ENCODE peak calls at places on chromosome 9, in ten cellular contexts. J is left ventricle myocardium inferior; F is A549; B is ovary; Q is CD8-positive, alpha-beta T cell; X is CD8-positive, alpha-beta memory T cell; M is heart right ventricle; Y is psoas muscle; L is PC-3; Z is astrocyte. K is an unnamed sample.

GRCh38 chr9:113388833-113389232 is 12.0 kb upstream of the HDHD3 start:
- DNase-seq in J (no peak), F (no peak), B (no peak), Q (no peak), X (no peak), M (no peak), Y (no peak), L (no peak), Z (no peak), K (peak)

GRCh38 chr9:22067196-22067595 is 58.1 kb upstream of the CDKN2B start:
- DNase-seq in J (no peak), F (no peak), B (no peak), Q (no peak), X (no peak), M (no peak), Y (no peak), L (no peak), Z (peak), K (no peak)

GRCh38 chr9:71901695-71902094 is 9.3 kb downstream of the ABHD17B start:
- DNase-seq in J (no peak), F (no peak), B (no peak), Q (no peak), X (no peak), M (no peak), Y (no peak), L (no peak), Z (no peak), K (no peak)

GRCh38 chr9:70947086-70947485 is 174.3 kb downstream of the TRPM3 start:
- DNase-seq in J (no peak), F (no peak), B (no peak), Q (no peak), X (no peak), M (no peak), Y (no peak), L (no peak), Z (peak), K (no peak)

GRCh38 chr9:136625101-136626065 is 37.3 kb upstream of the EGFL7 start:
- DNase-seq in J (peak), F (peak), B (peak), Q (no peak), X (no peak), M (peak), Y (peak), L (peak), Z (peak), K (peak)

GRCh38 chr9:97726716-97727115 is 29.6 kb upstream of the XPA start:
- DNase-seq in J (no peak), F (no peak), B (no peak), Q (no peak), X (no peak), M (no peak), Y (no peak), L (no peak), Z (no peak), K (no peak)

GRCh38 chr9:124284940-124285441 is 27.2 kb downstream of the NEK6 start:
- DNase-seq in J (peak), F (no peak), B (peak), Q (no peak), X (no peak), M (no peak), Y (no peak), L (no peak), Z (peak), K (no peak)

GRCh38 chr9:14400658-14400995 is 86.7 kb upstream of the NFIB start:
- DNase-seq in J (peak), F (peak), B (no peak), Q (no peak), X (no peak), M (peak), Y (peak), L (peak), Z (peak), K (peak)

GRCh38 chr9:108316633-108317032 is 539.2 kb downstream of the ACTL7B start:
- DNase-seq in J (no peak), F (no peak), B (no peak), Q (no peak), X (no peak), M (no peak), Y (no peak), L (no peak), Z (no peak), K (no peak)

GRCh38 chr9:126398403-126399058 is 71.9 kb downstream of the MVB12B start:
- DNase-seq in J (peak), F (peak), B (peak), Q (peak), X (peak), M (peak), Y (peak), L (peak), Z (no peak), K (peak)

GRCh38 chr9:22742401-22742800 is 295.8 kb downstream of the DMRTA1 start:
- DNase-seq in J (no peak), F (no peak), B (no peak), Q (no peak), X (no peak), M (no peak), Y (no peak), L (peak), Z (no peak), K (no peak)

GRCh38 chr9:88477300-88477751 is 57.7 kb upstream of the NXNL2 start:
- DNase-seq in J (no peak), F (no peak), B (no peak), Q (no peak), X (no peak), M (no peak), Y (no peak), L (peak), Z (peak), K (no peak)

GRCh38 chr9:107215381-107215780 is 67.7 kb upstream of the RAD23B start:
- DNase-seq in J (no peak), F (no peak), B (no peak), Q (no peak), X (no peak), M (no peak), Y (no peak), L (peak), Z (peak), K (no peak)

GRCh38 chr9:123426406-123426805 is 70.4 kb downstream of the CRB2 start:
- DNase-seq in J (no peak), F (peak), B (no peak), Q (no peak), X (no peak), M (no peak), Y (no peak), L (no peak), Z (no peak), K (no peak)

GRCh38 chr9:76528642-76529190 is 69.7 kb downstream of the GCNT1 start:
- DNase-seq in J (no peak), F (no peak), B (no peak), Q (no peak), X (no peak), M (no peak), Y (peak), L (no peak), Z (no peak), K (no peak)

GRCh38 chr9:5326893-5327548 is 12.7 kb downstream of the RLN1 start:
- DNase-seq in J (no peak), F (no peak), B (no peak), Q (peak), X (peak), M (no peak), Y (no peak), L (no peak), Z (no peak), K (peak)

GRCh38 chr9:117929873-117930272 is 225.7 kb downstream of the TLR4 start:
- DNase-seq in J (no peak), F (no peak), B (no peak), Q (no peak), X (no peak), M (no peak), Y (no peak), L (peak), Z (no peak), K (no peak)

GRCh38 chr9:752201-752600 is 89.3 kb upstream of the DMRT1 start:
- DNase-seq in J (no peak), F (no peak), B (no peak), Q (no peak), X (no peak), M (no peak), Y (no peak), L (peak), Z (peak), K (no peak)

GRCh38 chr9:82600536-82601271 is 462.2 kb downstream of the RASEF start:
- DNase-seq in J (no peak), F (no peak), B (no peak), Q (no peak), X (no peak), M (no peak), Y (no peak), L (no peak), Z (no peak), K (no peak)

GRCh38 chr9:116456490-116457088 is 230.5 kb upstream of the TRIM32 start:
- DNase-seq in J (no peak), F (no peak), B (no peak), Q (no peak), X (no peak), M (no peak), Y (no peak), L (no peak), Z (no peak), K (no peak)

GRCh38 chr9:73529666-73530065 is 378.0 kb downstream of the ANXA1 start:
- DNase-seq in J (no peak), F (no peak), B (no peak), Q (no peak), X (no peak), M (no peak), Y (no peak), L (no peak), Z (peak), K (no peak)

GRCh38 chr9:77511525-77511924 is 136.6 kb downstream of the GNA14 start:
- DNase-seq in J (no peak), F (no peak), B (no peak), Q (no peak), X (no peak), M (no peak), Y (no peak), L (no peak), Z (no peak), K (no peak)

GRCh38 chr9:22117511-22118388 is 108.6 kb upstream of the CDKN2B start:
- DNase-seq in J (no peak), F (no peak), B (peak), Q (no peak), X (no peak), M (no peak), Y (no peak), L (peak), Z (peak), K (no peak)

GRCh38 chr9:36991516-36992134 is 42.4 kb downstream of the PAX5 start:
- DNase-seq in J (no peak), F (peak), B (no peak), Q (no peak), X (no peak), M (no peak), Y (no peak), L (peak), Z (no peak), K (peak)
- H3K27ac ChIP-seq in J (no peak), F (no peak), B (no peak), Q (no peak), X (no peak), M (no peak), Y (no peak), L (no peak), Z (no peak), K (no peak)

DNA sequence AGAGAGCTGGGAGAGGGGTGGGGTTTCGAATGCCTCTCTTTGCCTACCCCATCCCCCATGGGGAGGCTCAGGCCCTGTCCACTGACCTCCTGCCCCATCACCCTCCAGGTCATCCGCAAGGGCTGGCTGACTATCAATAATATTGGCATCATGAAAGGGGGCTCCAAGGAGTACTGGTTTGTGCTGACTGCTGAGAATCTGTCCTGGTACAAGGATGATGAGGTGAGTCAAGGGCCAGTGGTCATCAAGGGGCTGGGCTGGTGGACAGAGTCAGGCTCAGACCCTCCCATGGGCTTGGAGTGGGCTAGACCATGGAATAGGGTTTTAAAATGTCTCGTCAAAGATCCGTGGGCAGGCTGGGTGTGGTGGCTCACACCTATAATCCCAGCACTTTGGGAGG is 33.7 kb downstream of the GOLGA2 start:
- DNase-seq in J (no peak), F (no peak), B (no peak), Q (no peak), X (no peak), M (no peak), Y (no peak), L (no peak), Z (no peak), K (no peak)
- H3K27ac ChIP-seq in J (peak), F (no peak), B (no peak), Q (no peak), X (no peak), M (peak), Y (no peak), L (no peak), Z (no peak), K (no peak)

GRCh38 chr9:110648698-110649097 is 19.9 kb upstream of the MUSK start:
- DNase-seq in J (no peak), F (no peak), B (no peak), Q (no peak), X (no peak), M (no peak), Y (no peak), L (no peak), Z (no peak), K (no peak)

GRCh38 chr9:110655723-110656641 is 12.6 kb upstream of the MUSK start:
- DNase-seq in J (peak), F (no peak), B (no peak), Q (no peak), X (no peak), M (no peak), Y (peak), L (no peak), Z (no peak), K (no peak)

GRCh38 chr9:110650991-110651411 is 17.6 kb upstream of the MUSK start:
- DNase-seq in J (no peak), F (no peak), B (no peak), Q (no peak), X (no peak), M (no peak), Y (no peak), L (peak), Z (peak), K (no peak)

GRCh38 chr9:110650261-110650660 is 18.3 kb upstream of the MUSK start:
- DNase-seq in J (no peak), F (no peak), B (no peak), Q (no peak), X (no peak), M (no peak), Y (peak), L (peak), Z (peak), K (no peak)
- H3K27ac ChIP-seq in J (peak), F (no peak), B (no peak), Q (no peak), X (no peak), M (no peak), Y (peak), L (peak), Z (peak), K (no peak)

DNA sequence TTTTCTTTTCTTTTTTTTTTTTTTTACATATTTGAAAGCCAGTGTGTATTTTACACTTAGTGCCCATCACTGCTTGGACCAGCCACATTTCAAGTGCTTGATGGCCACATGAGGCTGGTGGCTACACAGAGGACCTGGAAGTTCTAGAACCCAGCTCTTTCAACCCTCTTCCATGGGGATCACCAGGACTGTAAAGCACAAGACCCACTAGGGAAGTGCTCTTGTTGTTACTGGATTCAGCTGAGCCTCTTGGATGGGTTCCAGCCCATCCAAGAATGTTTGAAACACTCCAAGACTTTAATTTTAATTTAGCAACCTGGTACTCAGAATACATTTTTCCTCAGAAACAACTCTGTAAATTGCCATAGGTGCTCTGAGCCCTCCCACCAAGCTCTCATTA is 212.6 kb downstream of the HSD17B3 start:
- DNase-seq in J (no peak), F (no peak), B (no peak), Q (no peak), X (no peak), M (no peak), Y (no peak), L (no peak), Z (no peak), K (no peak)
- H3K27ac ChIP-seq in J (no peak), F (peak), B (no peak), Q (no peak), X (no peak), M (no peak), Y (no peak), L (no peak), Z (no peak), K (no peak)

DNA sequence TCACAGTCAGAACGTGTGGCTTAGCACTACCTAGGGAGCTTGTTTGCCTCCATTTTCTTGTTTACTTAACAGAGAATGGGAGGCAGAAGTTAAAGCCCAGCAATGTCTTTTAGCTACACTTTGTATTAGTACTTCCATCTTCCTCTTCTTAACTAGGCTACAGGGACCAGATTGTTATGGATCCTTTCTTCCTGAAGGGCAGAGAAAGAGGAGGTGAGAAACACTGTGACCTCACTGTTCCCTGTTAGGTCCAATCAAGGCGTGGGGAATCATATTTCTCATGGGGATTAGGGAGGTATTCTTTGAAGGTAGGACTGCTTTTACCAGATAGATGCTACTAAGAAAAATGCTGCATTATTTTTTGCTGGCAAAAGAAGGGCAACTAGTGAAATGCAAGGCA is 416.2 kb downstream of the SH3GL2 start:
- DNase-seq in J (no peak), F (no peak), B (no peak), Q (no peak), X (no peak), M (no peak), Y (no peak), L (no peak), Z (no peak), K (no peak)
- H3K27ac ChIP-seq in J (no peak), F (no peak), B (no peak), Q (no peak), X (no peak), M (no peak), Y (no peak), L (no peak), Z (no peak), K (no peak)

DNA sequence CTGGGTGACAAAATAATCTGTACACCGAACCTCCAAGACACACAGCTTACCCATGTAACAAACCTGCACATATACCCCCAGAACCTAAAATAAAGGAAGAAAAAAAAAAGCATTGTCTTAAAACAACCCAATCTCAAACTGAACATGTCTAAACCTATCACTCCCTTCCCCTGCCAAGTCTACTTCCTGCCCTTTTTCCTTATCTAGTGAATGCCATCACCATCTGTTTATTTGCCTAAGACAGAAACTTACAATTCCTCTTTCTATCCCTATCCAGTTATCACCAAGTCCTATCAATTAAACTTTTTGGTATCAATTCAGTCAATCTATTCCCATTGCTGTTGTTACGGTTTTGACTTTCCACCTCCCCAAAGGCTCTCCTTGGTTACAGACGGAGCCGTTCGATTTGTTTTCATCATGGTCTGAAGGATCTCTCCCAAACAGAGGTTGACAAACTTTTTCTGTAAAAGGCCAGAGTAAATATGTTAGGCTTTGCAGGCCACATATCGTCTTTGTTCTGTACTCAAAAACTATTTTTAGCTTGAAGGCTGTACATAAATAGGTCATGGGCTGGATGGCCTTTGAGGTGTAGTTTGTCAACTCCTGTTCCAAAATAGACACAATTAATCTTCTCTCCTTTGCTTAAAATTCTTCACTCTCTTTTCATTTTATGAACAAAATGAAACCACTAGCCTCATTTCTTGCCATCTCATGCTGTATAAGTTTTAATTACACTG is 12.1 kb downstream of the NOL8 start:
- DNase-seq in J (no peak), F (no peak), B (no peak), Q (no peak), X (no peak), M (no peak), Y (no peak), L (no peak), Z (peak), K (no peak)
- H3K27ac ChIP-seq in J (peak), F (no peak), B (no peak), Q (no peak), X (no peak), M (peak), Y (peak), L (no peak), Z (no peak), K (no peak)

DNA sequence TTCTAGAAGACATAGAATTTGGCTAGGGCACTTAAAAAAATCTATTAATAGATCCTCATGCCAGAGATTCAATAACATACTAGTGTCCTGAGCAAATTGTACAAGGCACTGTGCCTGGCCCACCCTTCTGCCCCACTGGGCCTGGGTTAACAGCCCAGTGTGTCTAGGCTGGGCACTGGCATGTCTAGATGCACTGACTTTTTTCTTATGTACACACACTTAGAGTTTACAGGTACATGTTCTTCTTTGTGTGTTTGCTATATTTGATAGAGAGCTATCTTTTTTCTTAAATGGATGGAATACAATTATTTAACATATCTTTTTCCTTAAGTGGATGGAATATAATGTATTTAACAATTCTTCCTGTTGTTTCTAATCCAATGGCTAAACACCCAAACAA is 241.5 kb downstream of the AUH start:
- DNase-seq in J (no peak), F (no peak), B (no peak), Q (no peak), X (no peak), M (no peak), Y (no peak), L (no peak), Z (no peak), K (no peak)
- H3K27ac ChIP-seq in J (peak), F (no peak), B (no peak), Q (no peak), X (no peak), M (no peak), Y (peak), L (peak), Z (peak), K (no peak)

K was measured in pancreas.